ENCODE peak calls at places on chromosomes 11 and 22, in nine cellular contexts. O is stimulated activated CD8-positive, alpha-beta memory T cell treated with anti-CD3 and anti-CD28 coated beads, Interleukin-15, amount 100 ng/mL, for 4 hours; J is pancreas; M is thoracic aorta; S is SJSA1; N is AG09319; P is NCI-H1092 treated with DMSO at 0.1 percent for 48 hours; Y is caudate nucleus; E is activated T-cell treated with anti-CD3 and anti-CD28 coated beads for 1 hour. V is an unnamed sample.

GRCh38 chr11:68312117-68312779 is at the start of gene LRP5:
- DNase-seq in E (no peak), M (no peak), J (peak), Y (no peak), P (no peak), O (no peak), N (no peak), S (peak), V (no peak)

GRCh38 chr11:2409026-2409553 is 8.5 kb downstream of the TSSC4 start:
- DNase-seq in M (no peak), P (no peak), E (no peak), Y (no peak), S (no peak), N (no peak), J (no peak), O (no peak), V (no peak)

GRCh38 chr22:41481131-41481830 is 12.4 kb downstream of the ACO2 start:
- DNase-seq in J (no peak), P (no peak), S (no peak), O (no peak), M (peak), E (no peak), Y (no peak), N (no peak), V (peak)

GRCh38 chr11:67022961-67023956 is at the start of gene SYT12:
- DNase-seq in N (no peak), J (no peak), P (no peak), O (no peak), E (no peak), M (no peak), S (no peak), Y (peak), V (no peak)

GRCh38 chr22:46128606-46129005 is 21.7 kb upstream of the PPARA start:
- DNase-seq in P (no peak), E (no peak), O (no peak), Y (no peak), M (no peak), J (no peak), S (no peak), N (no peak), V (no peak)

GRCh38 chr11:126992065-126992803 is 8.3 kb downstream of the KIRREL3 start:
- DNase-seq in J (no peak), M (no peak), P (no peak), Y (no peak), O (no peak), E (no peak), S (peak), N (peak), V (peak)

GRCh38 chr11:96314326-96315050 is 28.5 kb downstream of the MAML2 start:
- DNase-seq in M (no peak), N (no peak), O (no peak), P (no peak), S (peak), Y (no peak), J (no peak), E (no peak), V (no peak)

GRCh38 chr11:73324116-73324515 is 16.0 kb downstream of the ARHGEF17 start:
- DNase-seq in N (no peak), M (no peak), E (no peak), Y (no peak), S (no peak), P (no peak), J (no peak), O (no peak), V (no peak)

GRCh38 chr11:118060879-118061278 is 16.0 kb upstream of the TMPRSS4 start:
- DNase-seq in M (no peak), O (no peak), P (no peak), S (no peak), Y (no peak), E (no peak), N (no peak), J (no peak), V (no peak)

GRCh38 chr11:23948831-23949230 is 548.0 kb upstream of the LUZP2 start:
- DNase-seq in O (no peak), J (no peak), Y (no peak), N (no peak), S (no peak), E (no peak), P (no peak), M (no peak), V (no peak)

GRCh38 chr11:12827929-12828812 is 153.9 kb downstream of the TEAD1 start:
- DNase-seq in S (peak), E (no peak), Y (peak), M (no peak), N (no peak), P (peak), J (peak), O (no peak), V (no peak)

GRCh38 chr11:7595016-7595869 is 78.1 kb downstream of the CYB5R2 start:
- DNase-seq in S (no peak), M (no peak), O (no peak), N (peak), P (no peak), Y (no peak), E (no peak), J (no peak), V (no peak)

GRCh38 chr11:3220521-3221407 is 2.2 kb upstream of the MRGPRG start:
- DNase-seq in O (no peak), S (no peak), E (no peak), J (no peak), N (no peak), M (no peak), Y (no peak), P (no peak), V (no peak)

GRCh38 chr11:10205928-10206327 is 88.1 kb downstream of the SBF2 start:
- DNase-seq in Y (no peak), J (no peak), N (no peak), O (no peak), E (no peak), M (no peak), S (no peak), P (no peak), V (no peak)

GRCh38 chr11:34869425-34869824 is 46.8 kb downstream of the APIP start:
- DNase-seq in Y (no peak), M (no peak), S (no peak), P (no peak), N (no peak), J (no peak), E (no peak), O (no peak), V (no peak)

GRCh38 chr22:41343717-41344116 is 38.0 kb upstream of the TEF start:
- DNase-seq in Y (no peak), O (no peak), N (no peak), M (no peak), J (no peak), S (no peak), P (no peak), E (no peak), V (no peak)

GRCh38 chr11:101866619-101867491 is 48.0 kb upstream of the CEP126 start:
- DNase-seq in S (no peak), Y (no peak), M (no peak), O (no peak), N (no peak), P (no peak), E (no peak), J (no peak), V (no peak)

GRCh38 chr11:77728203-77728786 is 90.7 kb upstream of the CLNS1A start:
- DNase-seq in S (no peak), E (no peak), J (no peak), M (no peak), Y (no peak), P (no peak), O (no peak), N (no peak), V (no peak)

GRCh38 chr11:788953-789940 is 643 bp downstream of the CEND1 start:
- DNase-seq in N (no peak), Y (no peak), J (no peak), P (no peak), S (no peak), O (no peak), M (no peak), E (no peak), V (no peak)

V was measured in GM04504.